ENCODE peak calls at places on chromosomes 5 and 9, in six cellular contexts. One of them, this sample, is unnamed.

GRCh38 chr9:135343733-135344522 is 135.7 kb upstream of the PPP1R26 start:
- DNase-seq in neuronal stem cell: peak; percentile 73
- DNase-seq in H1: peak; percentile 96
- DNase-seq in IMR-90: peak; percentile 5
- DNase-seq in mesenchymal stem cell: no peak
- DNase-seq in trophoblast cell: peak; percentile 56
- DNase-seq in this sample: peak; percentile 47

GRCh38 chr5:176879663-176880392 is 19.3 kb downstream of the HK3 start:
- DNase-seq in neuronal stem cell: no peak
- DNase-seq in H1: no peak
- DNase-seq in IMR-90: no peak
- DNase-seq in mesenchymal stem cell: no peak
- DNase-seq in trophoblast cell: no peak
- DNase-seq in this sample: no peak

GRCh38 chr9:109101202-109101595 is 18.5 kb downstream of the TMEM245 start:
- DNase-seq in neuronal stem cell: no peak
- DNase-seq in H1: no peak
- DNase-seq in IMR-90: no peak
- DNase-seq in mesenchymal stem cell: no peak
- DNase-seq in trophoblast cell: no peak
- DNase-seq in this sample: no peak

GRCh38 chr5:17355585-17356346 is 138.3 kb downstream of the BASP1 start:
- DNase-seq in neuronal stem cell: no peak
- DNase-seq in H1: no peak
- DNase-seq in IMR-90: peak; percentile 92
- DNase-seq in mesenchymal stem cell: peak; percentile 92
- DNase-seq in trophoblast cell: peak; percentile 21
- DNase-seq in this sample: no peak

GRCh38 chr9:4211806-4212205 is 88.1 kb downstream of the GLIS3 start:
- DNase-seq in neuronal stem cell: no peak
- DNase-seq in H1: no peak
- DNase-seq in IMR-90: no peak
- DNase-seq in mesenchymal stem cell: no peak
- DNase-seq in trophoblast cell: no peak
- DNase-seq in this sample: no peak

GRCh38 chr5:135350536-135350935 is 48.5 kb downstream of the MACROH2A1 start:
- DNase-seq in neuronal stem cell: no peak
- DNase-seq in H1: no peak
- DNase-seq in IMR-90: no peak
- DNase-seq in mesenchymal stem cell: no peak
- DNase-seq in trophoblast cell: no peak
- DNase-seq in this sample: no peak

GRCh38 chr5:96720408-96720807 is 58.2 kb downstream of the CAST start:
- DNase-seq in neuronal stem cell: no peak
- DNase-seq in H1: no peak
- DNase-seq in IMR-90: no peak
- DNase-seq in mesenchymal stem cell: no peak
- DNase-seq in trophoblast cell: no peak
- DNase-seq in this sample: no peak

GRCh38 chr5:157680239-157680638 is 8.9 kb downstream of the C5orf52 start:
- DNase-seq in neuronal stem cell: no peak
- DNase-seq in H1: no peak
- DNase-seq in IMR-90: no peak
- DNase-seq in mesenchymal stem cell: no peak
- DNase-seq in trophoblast cell: no peak
- DNase-seq in this sample: no peak

GRCh38 chr5:127153031-127153430 is 79.7 kb upstream of the C5orf63 start:
- DNase-seq in neuronal stem cell: no peak
- DNase-seq in H1: no peak
- DNase-seq in IMR-90: no peak
- DNase-seq in mesenchymal stem cell: no peak
- DNase-seq in trophoblast cell: no peak
- DNase-seq in this sample: no peak

GRCh38 chr5:17302590-17302989 is 85.2 kb downstream of the BASP1 start:
- DNase-seq in neuronal stem cell: no peak
- DNase-seq in H1: no peak
- DNase-seq in IMR-90: no peak
- DNase-seq in mesenchymal stem cell: peak; percentile 28
- DNase-seq in trophoblast cell: peak; percentile 11
- DNase-seq in this sample: no peak

GRCh38 chr9:123834907-123835562 is 94.9 kb downstream of the DENND1A start:
- DNase-seq in neuronal stem cell: peak; percentile 17
- DNase-seq in H1: no peak
- DNase-seq in IMR-90: peak; percentile 29
- DNase-seq in mesenchymal stem cell: peak; percentile 48
- DNase-seq in trophoblast cell: peak; percentile 63
- DNase-seq in this sample: peak; percentile 42

GRCh38 chr9:9752722-9753121 is 860.1 kb downstream of the PTPRD start:
- DNase-seq in neuronal stem cell: no peak
- DNase-seq in H1: no peak
- DNase-seq in IMR-90: no peak
- DNase-seq in mesenchymal stem cell: no peak
- DNase-seq in trophoblast cell: no peak
- DNase-seq in this sample: no peak

GRCh38 chr9:114501786-114502682 is 3.2 kb downstream of the WHRN start:
- DNase-seq in neuronal stem cell: peak; percentile 48
- DNase-seq in H1: peak; percentile 57
- DNase-seq in IMR-90: peak; percentile 81
- DNase-seq in mesenchymal stem cell: peak; percentile 93
- DNase-seq in trophoblast cell: no peak
- DNase-seq in this sample: peak; percentile 71

GRCh38 chr9:75088646-75089368 is 493 bp downstream of the OSTF1 start:
- DNase-seq in neuronal stem cell: no peak
- DNase-seq in H1: peak; percentile 52
- DNase-seq in IMR-90: peak; percentile 68
- DNase-seq in mesenchymal stem cell: peak; percentile 88
- DNase-seq in trophoblast cell: peak; percentile 85
- DNase-seq in this sample: peak; percentile 89

GRCh38 chr9:69090140-69090750 is 54.7 kb downstream of the FXN start:
- DNase-seq in neuronal stem cell: no peak
- DNase-seq in H1: no peak
- DNase-seq in IMR-90: no peak
- DNase-seq in mesenchymal stem cell: no peak
- DNase-seq in trophoblast cell: no peak
- DNase-seq in this sample: peak; percentile 80
- H2BK5ac ChIP-seq in neuronal stem cell: no peak overlapping the region
- H2BK5ac ChIP-seq in H1: peak overlapping the region; percentile 75
- H2BK5ac ChIP-seq in IMR-90: no peak overlapping the region
- H2BK5ac ChIP-seq in mesenchymal stem cell: no peak overlapping the region
- H2BK5ac ChIP-seq in trophoblast cell: no peak overlapping the region
- H2BK5ac ChIP-seq in this sample: peak overlapping the region; percentile 14

DNA sequence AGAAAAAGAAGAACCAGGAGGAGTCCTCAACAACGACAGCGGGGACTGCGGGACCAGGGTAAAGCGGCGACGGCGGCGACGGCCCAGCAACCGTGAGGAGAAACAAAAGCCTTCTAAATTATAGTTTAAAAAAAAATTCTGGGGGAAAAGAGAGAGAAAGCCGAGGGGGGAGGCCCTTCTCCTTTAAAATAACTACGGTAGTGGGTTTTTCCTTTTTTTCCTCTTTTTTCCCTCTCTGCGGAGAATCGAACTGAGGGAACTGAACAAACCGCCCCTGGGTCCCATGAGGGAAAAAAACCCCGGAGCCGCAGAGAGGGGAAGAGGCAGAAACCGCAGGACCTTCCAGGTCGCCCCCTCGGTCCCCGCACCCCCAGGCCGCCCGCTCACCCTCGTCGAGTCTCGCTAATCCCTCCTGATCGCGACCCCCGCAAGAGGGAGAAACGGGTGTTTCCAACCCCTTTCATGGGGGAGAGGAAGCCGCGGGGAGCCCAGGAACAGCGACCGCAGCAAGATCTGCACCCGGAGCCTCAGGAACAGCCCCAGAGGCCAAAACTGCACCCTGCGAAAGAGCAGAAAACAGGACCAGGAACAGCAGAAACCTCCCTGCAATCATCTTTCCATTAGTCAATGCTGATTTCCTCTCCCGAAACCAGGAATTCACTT is 455 bp downstream of the CPEB4 start:
- DNase-seq in neuronal stem cell: no peak
- DNase-seq in H1: no peak
- DNase-seq in IMR-90: peak; percentile 24
- DNase-seq in mesenchymal stem cell: peak; percentile 35
- DNase-seq in trophoblast cell: peak; percentile 26
- DNase-seq in this sample: peak; percentile 26
- H3K4me3 ChIP-seq in neuronal stem cell: peak overlapping the region; percentile 81
- H3K4me3 ChIP-seq in H1: peak overlapping the region; percentile 47
- H3K4me3 ChIP-seq in IMR-90: peak overlapping the region; percentile 59
- H3K4me3 ChIP-seq in mesenchymal stem cell: peak overlapping the region; percentile 87
- H3K4me3 ChIP-seq in trophoblast cell: peak overlapping the region; percentile 78
- H3K4me3 ChIP-seq in this sample: peak overlapping the region; percentile 60

GRCh38 chr5:119453045-119453383 is 717 bp downstream of the HSD17B4 start:
- DNase-seq in neuronal stem cell: no peak
- DNase-seq in H1: no peak
- DNase-seq in IMR-90: peak; percentile 38
- DNase-seq in mesenchymal stem cell: peak; percentile 59
- DNase-seq in trophoblast cell: no peak
- DNase-seq in this sample: no peak
- H2BK5ac ChIP-seq in neuronal stem cell: no peak overlapping the region
- H2BK5ac ChIP-seq in H1: peak overlapping the region; percentile 95
- H2BK5ac ChIP-seq in IMR-90: no peak overlapping the region
- H2BK5ac ChIP-seq in mesenchymal stem cell: no peak overlapping the region
- H2BK5ac ChIP-seq in trophoblast cell: no peak overlapping the region
- H2BK5ac ChIP-seq in this sample: no peak overlapping the region

GRCh38 chr9:137235424-137236237 is 4.9 kb downstream of the SLC34A3 start:
- DNase-seq in neuronal stem cell: no peak
- DNase-seq in H1: no peak
- DNase-seq in IMR-90: no peak
- DNase-seq in mesenchymal stem cell: no peak
- DNase-seq in trophoblast cell: no peak
- DNase-seq in this sample: no peak
- H3K4me3 ChIP-seq in neuronal stem cell: no peak overlapping the region
- H3K4me3 ChIP-seq in H1: no peak overlapping the region
- H3K4me3 ChIP-seq in IMR-90: no peak overlapping the region
- H3K4me3 ChIP-seq in mesenchymal stem cell: no peak overlapping the region
- H3K4me3 ChIP-seq in trophoblast cell: no peak overlapping the region
- H3K4me3 ChIP-seq in this sample: no peak overlapping the region

GRCh38 chr9:119282476-119283117 is 86.6 kb downstream of the BRINP1 start:
- DNase-seq in neuronal stem cell: no peak
- DNase-seq in H1: no peak
- DNase-seq in IMR-90: no peak
- DNase-seq in mesenchymal stem cell: no peak
- DNase-seq in trophoblast cell: no peak
- DNase-seq in this sample: no peak
- H2BK5ac ChIP-seq in neuronal stem cell: no peak overlapping the region
- H2BK5ac ChIP-seq in H1: peak overlapping the region; percentile 90
- H2BK5ac ChIP-seq in IMR-90: no peak overlapping the region
- H2BK5ac ChIP-seq in mesenchymal stem cell: no peak overlapping the region
- H2BK5ac ChIP-seq in trophoblast cell: no peak overlapping the region
- H2BK5ac ChIP-seq in this sample: no peak overlapping the region

GRCh38 chr9:34521406-34522045 is 1.3 kb downstream of the ENHO start:
- DNase-seq in neuronal stem cell: no peak
- DNase-seq in H1: no peak
- DNase-seq in IMR-90: no peak
- DNase-seq in mesenchymal stem cell: no peak
- DNase-seq in trophoblast cell: no peak
- DNase-seq in this sample: no peak
- H3K4me3 ChIP-seq in neuronal stem cell: no peak overlapping the region
- H3K4me3 ChIP-seq in H1: no peak overlapping the region
- H3K4me3 ChIP-seq in IMR-90: no peak overlapping the region
- H3K4me3 ChIP-seq in mesenchymal stem cell: no peak overlapping the region
- H3K4me3 ChIP-seq in trophoblast cell: no peak overlapping the region
- H3K4me3 ChIP-seq in this sample: no peak overlapping the region

GRCh38 chr5:80987078-80987766 is 27.1 kb downstream of the RASGRF2 start:
- DNase-seq in neuronal stem cell: no peak
- DNase-seq in H1: no peak
- DNase-seq in IMR-90: no peak
- DNase-seq in mesenchymal stem cell: peak; percentile 45
- DNase-seq in trophoblast cell: no peak
- DNase-seq in this sample: no peak
- H2BK5ac ChIP-seq in neuronal stem cell: no peak overlapping the region
- H2BK5ac ChIP-seq in H1: no peak overlapping the region
- H2BK5ac ChIP-seq in IMR-90: no peak overlapping the region
- H2BK5ac ChIP-seq in mesenchymal stem cell: no peak overlapping the region
- H2BK5ac ChIP-seq in trophoblast cell: peak overlapping the region; percentile 32
- H2BK5ac ChIP-seq in this sample: no peak overlapping the region